ENCODE peak calls at places on chromosomes 7 and 10, in six cellular contexts. One of them, this sample, is unnamed. For H3K4me1, the result is how much of the 10 kb centered on the place peaks cover.

GRCh38 chr7:151936207-151936606 is 20.0 kb upstream of the GALNTL5 start:
- DNase-seq in PC-9: no peak
- DNase-seq in cardiac muscle cell: no peak
- DNase-seq in right lobe of liver: no peak
- DNase-seq in hepatocyte: no peak
- DNase-seq in tibial artery: no peak
- DNase-seq in this sample: no peak

GRCh38 chr10:11863353-11864105 is 40.4 kb downstream of the PROSER2 start:
- DNase-seq in right lobe of liver: no peak
- DNase-seq in cardiac muscle cell: no peak
- DNase-seq in PC-9: no peak
- DNase-seq in hepatocyte: no peak
- DNase-seq in tibial artery: no peak
- DNase-seq in this sample: peak

GRCh38 chr7:73978681-73979563 is 49.1 kb upstream of the ELN start:
- DNase-seq in tibial artery: peak
- DNase-seq in cardiac muscle cell: peak
- DNase-seq in PC-9: peak
- DNase-seq in hepatocyte: peak
- DNase-seq in right lobe of liver: peak
- DNase-seq in this sample: peak

GRCh38 chr7:130387306-130387627 is 7.0 kb downstream of the CPA1 start:
- DNase-seq in cardiac muscle cell: no peak
- DNase-seq in tibial artery: no peak
- DNase-seq in hepatocyte: no peak
- DNase-seq in right lobe of liver: no peak
- DNase-seq in PC-9: no peak
- DNase-seq in this sample: no peak

GRCh38 chr7:117993377-117994003 is 120.2 kb upstream of the CTTNBP2 start:
- DNase-seq in PC-9: no peak
- DNase-seq in cardiac muscle cell: peak
- DNase-seq in tibial artery: no peak
- DNase-seq in hepatocyte: peak
- DNase-seq in right lobe of liver: no peak
- DNase-seq in this sample: no peak

GRCh38 chr7:1460757-1461639 is 1.7 kb upstream of the MICALL2 start:
- DNase-seq in cardiac muscle cell: peak
- DNase-seq in tibial artery: peak
- DNase-seq in right lobe of liver: peak
- DNase-seq in hepatocyte: peak
- DNase-seq in PC-9: no peak
- DNase-seq in this sample: peak

GRCh38 chr10:58457761-58458616 is 54.7 kb upstream of the BICC1 start:
- DNase-seq in cardiac muscle cell: no peak
- DNase-seq in PC-9: no peak
- DNase-seq in tibial artery: peak
- DNase-seq in right lobe of liver: no peak
- DNase-seq in hepatocyte: no peak
- DNase-seq in this sample: no peak

GRCh38 chr7:31029674-31030073 is 22.4 kb upstream of the ADCYAP1R1 start:
- DNase-seq in tibial artery: no peak
- DNase-seq in hepatocyte: no peak
- DNase-seq in PC-9: no peak
- DNase-seq in cardiac muscle cell: no peak
- DNase-seq in right lobe of liver: no peak
- DNase-seq in this sample: peak

GRCh38 chr10:88288621-88289059 is 294.5 kb downstream of the RNLS start:
- DNase-seq in PC-9: no peak
- DNase-seq in right lobe of liver: no peak
- DNase-seq in hepatocyte: no peak
- DNase-seq in cardiac muscle cell: no peak
- DNase-seq in tibial artery: no peak
- DNase-seq in this sample: no peak

GRCh38 chr10:42753507-42754154 is 29.0 kb upstream of the BMS1 start:
- DNase-seq in hepatocyte: peak
- DNase-seq in right lobe of liver: peak
- DNase-seq in PC-9: no peak
- DNase-seq in tibial artery: no peak
- DNase-seq in cardiac muscle cell: peak
- DNase-seq in this sample: peak

GRCh38 chr10:52662255-52662654 is 110.3 kb downstream of the MBL2 start:
- DNase-seq in right lobe of liver: no peak
- DNase-seq in tibial artery: no peak
- DNase-seq in cardiac muscle cell: no peak
- DNase-seq in PC-9: no peak
- DNase-seq in hepatocyte: no peak
- DNase-seq in this sample: no peak

GRCh38 chr7:1229956-1230355 is 2.7 kb upstream of the UNCX start:
- DNase-seq in right lobe of liver: no peak
- DNase-seq in PC-9: no peak
- DNase-seq in hepatocyte: no peak
- DNase-seq in tibial artery: no peak
- DNase-seq in cardiac muscle cell: peak
- DNase-seq in this sample: no peak

GRCh38 chr7:112414855-112415490 is 35.3 kb upstream of the IFRD1 start:
- DNase-seq in right lobe of liver: no peak
- DNase-seq in hepatocyte: peak
- DNase-seq in PC-9: no peak
- DNase-seq in tibial artery: no peak
- DNase-seq in cardiac muscle cell: peak
- DNase-seq in this sample: no peak

GRCh38 chr10:49144021-49144720 is 10.3 kb upstream of the FAM170B start:
- DNase-seq in tibial artery: no peak
- DNase-seq in cardiac muscle cell: no peak
- DNase-seq in hepatocyte: no peak
- DNase-seq in PC-9: no peak
- DNase-seq in right lobe of liver: no peak
- DNase-seq in this sample: no peak

GRCh38 chr7:112421666-112422486 is 28.4 kb upstream of the IFRD1 start:
- DNase-seq in tibial artery: no peak
- DNase-seq in right lobe of liver: no peak
- DNase-seq in cardiac muscle cell: no peak
- DNase-seq in PC-9: no peak
- DNase-seq in hepatocyte: no peak
- DNase-seq in this sample: no peak

GRCh38 chr7:20340839-20341238 is 10.1 kb downstream of the ITGB8 start:
- DNase-seq in PC-9: peak
- DNase-seq in hepatocyte: no peak
- DNase-seq in tibial artery: no peak
- DNase-seq in right lobe of liver: no peak
- DNase-seq in cardiac muscle cell: no peak
- DNase-seq in this sample: no peak

GRCh38 chr10:70551971-70552422 is 50.5 kb downstream of the PRF1 start:
- DNase-seq in hepatocyte: peak
- DNase-seq in tibial artery: no peak
- DNase-seq in cardiac muscle cell: peak
- DNase-seq in right lobe of liver: no peak
- DNase-seq in PC-9: no peak
- DNase-seq in this sample: no peak

GRCh38 chr10:7819126-7819470 is 793 bp downstream of the TAF3 start:
- DNase-seq in PC-9: no peak
- DNase-seq in right lobe of liver: peak
- DNase-seq in tibial artery: peak
- DNase-seq in cardiac muscle cell: peak
- DNase-seq in hepatocyte: peak
- DNase-seq in this sample: no peak

GRCh38 chr7:55073051-55073511 is 54.3 kb downstream of the EGFR start:
- DNase-seq in hepatocyte: no peak
- DNase-seq in right lobe of liver: no peak
- DNase-seq in PC-9: peak
- DNase-seq in tibial artery: no peak
- DNase-seq in cardiac muscle cell: no peak
- DNase-seq in this sample: no peak

GRCh38 chr7:130490888-130491771 is 755 bp upstream of the MEST start:
- DNase-seq in right lobe of liver: peak
- DNase-seq in cardiac muscle cell: peak
- DNase-seq in PC-9: no peak
- DNase-seq in tibial artery: no peak
- DNase-seq in hepatocyte: peak
- DNase-seq in this sample: peak

GRCh38 chr7:116782177-116782711 is 80.1 kb upstream of the CAPZA2 start:
- DNase-seq in PC-9: peak
- DNase-seq in hepatocyte: no peak
- DNase-seq in tibial artery: no peak
- DNase-seq in cardiac muscle cell: no peak
- DNase-seq in right lobe of liver: no peak
- DNase-seq in this sample: no peak

GRCh38 chr10:26931223-26931622 is 70.5 kb upstream of the ABI1 start:
- DNase-seq in right lobe of liver: no peak
- DNase-seq in PC-9: no peak
- DNase-seq in hepatocyte: peak
- DNase-seq in tibial artery: no peak
- DNase-seq in cardiac muscle cell: peak
- DNase-seq in this sample: peak

GRCh38 chr7:54015251-54015650 is 526.9 kb upstream of the VSTM2A start:
- DNase-seq in right lobe of liver: no peak
- DNase-seq in hepatocyte: no peak
- DNase-seq in cardiac muscle cell: no peak
- DNase-seq in tibial artery: no peak
- DNase-seq in PC-9: peak
- DNase-seq in this sample: no peak

GRCh38 chr7:95066736-95067530 is 159.5 kb downstream of the PPP1R9A start:
- DNase-seq in PC-9: no peak
- DNase-seq in hepatocyte: peak
- DNase-seq in right lobe of liver: no peak
- DNase-seq in tibial artery: no peak
- DNase-seq in cardiac muscle cell: no peak
- DNase-seq in this sample: no peak

GRCh38 chr10:114491419-114491818 is 87.1 kb upstream of the AFAP1L2 start:
- DNase-seq in tibial artery: peak
- DNase-seq in PC-9: no peak
- DNase-seq in hepatocyte: no peak
- DNase-seq in cardiac muscle cell: no peak
- DNase-seq in right lobe of liver: no peak
- DNase-seq in this sample: no peak

GRCh38 chr10:114486938-114487814 is 82.9 kb upstream of the AFAP1L2 start:
- DNase-seq in tibial artery: no peak
- DNase-seq in cardiac muscle cell: no peak
- DNase-seq in PC-9: peak
- DNase-seq in right lobe of liver: no peak
- DNase-seq in hepatocyte: no peak
- DNase-seq in this sample: no peak

GRCh38 chr10:114485695-114486400 is 81.5 kb upstream of the AFAP1L2 start:
- DNase-seq in right lobe of liver: no peak
- DNase-seq in cardiac muscle cell: no peak
- DNase-seq in tibial artery: no peak
- DNase-seq in PC-9: no peak
- DNase-seq in hepatocyte: no peak
- DNase-seq in this sample: no peak

GRCh38 chr10:114489521-114490310 is 85.4 kb upstream of the AFAP1L2 start:
- DNase-seq in right lobe of liver: no peak
- DNase-seq in tibial artery: no peak
- DNase-seq in hepatocyte: no peak
- DNase-seq in cardiac muscle cell: no peak
- DNase-seq in PC-9: no peak
- DNase-seq in this sample: no peak

GRCh38 chr10:114487815-114488536 is 83.7 kb upstream of the AFAP1L2 start:
- DNase-seq in right lobe of liver: no peak
- DNase-seq in hepatocyte: no peak
- DNase-seq in tibial artery: no peak
- DNase-seq in cardiac muscle cell: no peak
- DNase-seq in PC-9: no peak
- DNase-seq in this sample: no peak
- H3K4me1 ChIP-seq in right lobe of liver: under half
- H3K4me1 ChIP-seq in hepatocyte: under half
- H3K4me1 ChIP-seq in tibial artery: under half
- H3K4me1 ChIP-seq in cardiac muscle cell: under half
- H3K4me1 ChIP-seq in PC-9: under half
- H3K4me1 ChIP-seq in this sample: under half

DNA sequence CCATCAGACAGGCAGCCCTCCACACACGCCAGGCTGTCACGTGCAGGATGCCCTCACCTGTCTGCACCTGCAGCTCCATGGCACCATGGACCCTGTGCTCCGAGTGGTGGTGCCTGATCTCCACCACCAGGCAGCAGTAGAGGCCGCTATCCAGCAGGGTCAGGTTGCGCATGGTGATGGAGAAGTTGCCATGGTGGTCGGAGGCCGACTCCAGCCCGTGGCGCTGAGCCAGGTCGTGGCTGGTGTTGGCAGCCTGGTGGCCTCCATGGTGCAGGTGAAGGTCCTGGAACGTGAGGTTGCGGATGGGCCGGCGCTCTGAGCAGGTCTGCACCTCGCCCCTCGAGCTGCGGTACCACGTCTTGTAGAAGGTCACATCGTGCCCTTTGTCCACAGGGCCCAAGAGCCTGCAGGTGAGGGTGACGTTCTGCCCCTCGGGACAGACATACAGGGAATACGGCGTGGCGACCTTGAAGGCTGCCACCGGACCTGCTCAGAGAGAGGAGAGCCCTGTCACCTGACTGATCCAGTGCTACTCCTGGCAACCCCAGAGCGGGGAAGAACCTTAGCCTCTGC is 11.7 kb downstream of the VSIR start:
- DNase-seq in right lobe of liver: no peak
- DNase-seq in PC-9: no peak
- DNase-seq in hepatocyte: no peak
- DNase-seq in tibial artery: no peak
- DNase-seq in cardiac muscle cell: no peak
- DNase-seq in this sample: no peak
- TF ChIP-seq CTCF in right lobe of liver: no peak
- TF ChIP-seq CTCF in PC-9: no peak
- TF ChIP-seq CTCF in hepatocyte: no peak
- TF ChIP-seq CTCF in tibial artery: no peak
- TF ChIP-seq CTCF in cardiac muscle cell: no peak
- TF ChIP-seq CTCF in this sample: no peak

GRCh38 chr7:129041142-129041928 is 13.6 kb downstream of the TNPO3 start:
- DNase-seq in cardiac muscle cell: no peak
- DNase-seq in PC-9: no peak
- DNase-seq in tibial artery: no peak
- DNase-seq in hepatocyte: no peak
- DNase-seq in right lobe of liver: no peak
- DNase-seq in this sample: no peak

GRCh38 chr7:129037585-129037984 is 17.3 kb downstream of the TNPO3 start:
- DNase-seq in tibial artery: no peak
- DNase-seq in cardiac muscle cell: no peak
- DNase-seq in right lobe of liver: no peak
- DNase-seq in hepatocyte: no peak
- DNase-seq in PC-9: no peak
- DNase-seq in this sample: no peak

GRCh38 chr7:129041929-129042200 is 13.0 kb downstream of the TNPO3 start:
- DNase-seq in tibial artery: no peak
- DNase-seq in cardiac muscle cell: no peak
- DNase-seq in hepatocyte: no peak
- DNase-seq in right lobe of liver: no peak
- DNase-seq in PC-9: no peak
- DNase-seq in this sample: no peak

GRCh38 chr7:129047761-129048160 is 7.2 kb downstream of the TNPO3 start:
- DNase-seq in PC-9: no peak
- DNase-seq in cardiac muscle cell: no peak
- DNase-seq in right lobe of liver: no peak
- DNase-seq in tibial artery: no peak
- DNase-seq in hepatocyte: no peak
- DNase-seq in this sample: no peak

GRCh38 chr7:129043012-129043411 is 11.9 kb downstream of the TNPO3 start:
- DNase-seq in right lobe of liver: no peak
- DNase-seq in hepatocyte: no peak
- DNase-seq in PC-9: no peak
- DNase-seq in tibial artery: no peak
- DNase-seq in cardiac muscle cell: no peak
- DNase-seq in this sample: no peak
- H3K4me1 ChIP-seq in right lobe of liver: under half
- H3K4me1 ChIP-seq in hepatocyte: under half
- H3K4me1 ChIP-seq in PC-9: under half
- H3K4me1 ChIP-seq in tibial artery: under half
- H3K4me1 ChIP-seq in cardiac muscle cell: under half
- H3K4me1 ChIP-seq in this sample: under half

GRCh38 chr10:106795619-106796018 is 368.9 kb downstream of the SORCS1 start:
- DNase-seq in PC-9: no peak
- DNase-seq in tibial artery: peak
- DNase-seq in cardiac muscle cell: peak
- DNase-seq in right lobe of liver: peak
- DNase-seq in hepatocyte: peak
- DNase-seq in this sample: no peak
- TF ChIP-seq CTCF in PC-9: no peak
- TF ChIP-seq CTCF in tibial artery: peak
- TF ChIP-seq CTCF in cardiac muscle cell: peak
- TF ChIP-seq CTCF in right lobe of liver: peak
- TF ChIP-seq CTCF in hepatocyte: peak
- TF ChIP-seq CTCF in this sample: peak

This sample was measured in spleen.